ENCODE peak calls at places on chromosomes 6 and 20, in nine cellular contexts. E is heart left ventricle; I is Peyer's patch; G is brain microvascular endothelial cell; D is PC-9; Q is astrocyte of the spinal cord; V is CD8-positive, alpha-beta memory T cell; X is iPS DF 6.9; O is naive thymus-derived CD4-positive, alpha-beta T cell. M is an unnamed sample.

GRCh38 chr20:23021941-23022340 is 13.2 kb upstream of the SSTR4 start:
- DNase-seq in Q (no peak), G (no peak), I (no peak), X (no peak), O (no peak), D (no peak), V (no peak), E (no peak), M (peak)

GRCh38 chr6:112086744-112087135 is 542 bp downstream of the TUBE1 start:
- DNase-seq in G (peak), D (peak), I (no peak), E (no peak), O (no peak), X (no peak), V (no peak), Q (peak), M (peak)

GRCh38 chr6:31712296-31712695 is 2.9 kb upstream of the LY6G6D start:
- DNase-seq in E (no peak), V (no peak), Q (no peak), G (no peak), I (no peak), O (peak), D (no peak), X (no peak), M (peak)

GRCh38 chr6:9481292-9482029 is 933.4 kb downstream of the TFAP2A start:
- DNase-seq in E (no peak), I (no peak), V (no peak), O (no peak), G (peak), Q (peak), D (peak), X (no peak), M (no peak)

GRCh38 chr20:8933391-8933807 is 135.5 kb upstream of the PLCB4 start:
- DNase-seq in G (no peak), D (no peak), O (no peak), I (no peak), X (no peak), E (peak), Q (no peak), V (no peak), M (no peak)

GRCh38 chr6:109896333-109896732 is 81.8 kb upstream of the GPR6 start:
- DNase-seq in D (peak), E (no peak), X (no peak), I (no peak), V (no peak), O (no peak), Q (peak), G (no peak), M (no peak)

GRCh38 chr6:27133281-27134227 is 113.9 kb upstream of the PRSS16 start:
- DNase-seq in G (peak), V (peak), E (peak), X (no peak), I (peak), Q (peak), O (peak), D (peak), M (peak)

GRCh38 chr6:24689964-24690363 is 23.1 kb downstream of the ACOT13 start:
- DNase-seq in I (no peak), G (no peak), V (no peak), D (no peak), X (no peak), O (no peak), E (no peak), Q (no peak), M (no peak)

DNA sequence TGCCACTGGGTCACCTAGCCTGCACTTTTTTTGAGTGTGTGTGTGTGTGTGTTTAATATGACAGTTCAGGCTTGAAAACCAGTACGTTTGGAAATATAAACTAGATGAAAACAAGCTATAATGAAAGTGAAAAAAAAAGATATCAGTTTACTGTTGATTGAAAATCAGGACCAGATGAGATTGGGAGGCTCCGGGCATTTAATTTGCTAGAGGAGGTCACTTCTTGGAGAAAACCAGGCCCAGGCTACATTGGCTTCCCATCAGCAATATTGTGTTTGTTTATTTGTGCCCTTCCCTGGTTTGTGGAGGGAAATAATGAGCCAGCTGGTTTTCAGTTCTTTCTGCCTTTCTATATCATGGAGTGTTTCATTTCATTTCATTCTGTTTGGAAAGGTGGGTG is 246.6 kb upstream of the JAG1 start:
- DNase-seq in I (no peak), V (no peak), G (no peak), X (no peak), O (no peak), E (no peak), Q (no peak), D (no peak), M (no peak)
- H3K4me3 ChIP-seq in I (no peak), V (no peak), G (no peak), X (no peak), O (no peak), E (no peak), Q (no peak), D (no peak), M (no peak)

GRCh38 chr6:56786256-56786655 is 143.6 kb upstream of the DST start:
- DNase-seq in E (no peak), Q (no peak), V (no peak), O (no peak), G (no peak), I (no peak), D (no peak), X (no peak), M (no peak)
- H3K4me3 ChIP-seq in E (no peak), Q (no peak), V (no peak), O (no peak), G (no peak), I (no peak), D (no peak), X (no peak), M (no peak)

GRCh38 chr20:58045579-58045978 is 182.9 kb downstream of the ANKRD60 start:
- DNase-seq in V (no peak), X (no peak), G (no peak), E (no peak), O (no peak), Q (no peak), D (no peak), I (no peak), M (no peak)
- H3K4me3 ChIP-seq in V (no peak), X (no peak), G (no peak), E (no peak), O (no peak), Q (no peak), D (no peak), I (no peak), M (no peak)

DNA sequence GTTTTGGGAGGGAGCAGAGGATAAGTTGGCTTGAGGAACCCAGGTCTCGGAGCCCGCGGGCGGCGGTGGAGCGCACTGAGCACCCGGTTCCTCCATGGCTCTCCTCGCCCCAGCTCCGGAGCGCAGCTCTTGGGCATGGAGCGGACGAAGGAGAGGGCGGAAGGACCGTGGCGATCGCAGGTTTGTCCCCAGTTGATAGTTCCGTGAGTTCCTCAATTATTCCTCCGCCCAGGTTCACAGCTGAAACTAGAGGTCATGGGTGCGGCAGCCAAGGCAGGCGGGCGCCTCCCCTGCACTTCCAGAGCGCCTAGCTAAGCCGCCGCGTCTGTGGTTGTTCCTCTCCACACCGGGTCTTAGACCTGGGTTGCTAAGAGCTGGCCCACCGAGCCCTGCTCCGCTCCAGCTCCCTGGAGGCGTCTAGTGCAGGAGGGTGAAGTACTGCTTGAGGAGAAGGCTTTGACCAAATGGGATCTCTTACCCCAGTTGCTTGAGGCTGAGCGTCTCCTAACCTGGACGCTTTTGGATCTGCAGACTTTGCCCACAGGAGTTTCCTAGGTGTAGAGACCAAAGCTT is at the start of gene HTR1B:
- DNase-seq in E (no peak), Q (peak), D (no peak), G (no peak), V (no peak), X (no peak), I (no peak), O (no peak), M (peak)
- H3K4me3 ChIP-seq in E (peak), Q (peak), D (no peak), G (peak), V (no peak), X (peak), I (peak), O (no peak), M (no peak)

GRCh38 chr6:11043552-11043960 is 549 bp downstream of the ELOVL2 start:
- DNase-seq in E (no peak), X (no peak), I (no peak), V (no peak), O (no peak), G (no peak), Q (no peak), D (no peak), M (no peak)
- H3K4me3 ChIP-seq in E (peak), X (peak), I (peak), V (no peak), O (no peak), G (peak), Q (peak), D (no peak), M (peak)

GRCh38 chr20:25741088-25741487 is 44.4 kb upstream of the ZNF337 start:
- DNase-seq in I (no peak), X (no peak), O (no peak), Q (no peak), G (no peak), V (no peak), D (no peak), E (no peak), M (no peak)
- H3K4me3 ChIP-seq in I (no peak), X (no peak), O (no peak), Q (no peak), G (no peak), V (no peak), D (no peak), E (no peak), M (no peak)

DNA sequence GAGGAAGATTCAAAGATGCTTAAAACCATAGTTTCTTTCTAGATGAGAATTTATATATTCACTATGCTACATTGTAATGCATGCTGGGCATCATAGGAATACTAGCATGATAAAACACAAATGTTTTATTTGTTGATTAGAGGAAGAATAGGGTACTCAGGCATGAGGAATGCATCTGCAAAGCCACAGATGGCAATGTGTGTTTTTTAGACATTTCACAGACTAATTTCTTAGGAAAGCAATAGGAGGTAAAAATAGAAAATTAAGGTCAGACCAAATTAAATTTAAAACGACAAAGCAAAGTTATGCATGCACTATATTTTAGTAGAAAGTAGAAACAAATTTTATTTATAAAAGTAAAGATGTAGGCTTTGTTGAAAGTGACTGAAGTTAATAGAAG is 2.1 kb downstream of the TTK start:
- DNase-seq in E (no peak), O (no peak), X (no peak), G (no peak), I (no peak), D (no peak), Q (no peak), V (no peak), M (no peak)
- H3K4me3 ChIP-seq in E (no peak), O (no peak), X (no peak), G (no peak), I (no peak), D (no peak), Q (no peak), V (no peak), M (no peak)

DNA sequence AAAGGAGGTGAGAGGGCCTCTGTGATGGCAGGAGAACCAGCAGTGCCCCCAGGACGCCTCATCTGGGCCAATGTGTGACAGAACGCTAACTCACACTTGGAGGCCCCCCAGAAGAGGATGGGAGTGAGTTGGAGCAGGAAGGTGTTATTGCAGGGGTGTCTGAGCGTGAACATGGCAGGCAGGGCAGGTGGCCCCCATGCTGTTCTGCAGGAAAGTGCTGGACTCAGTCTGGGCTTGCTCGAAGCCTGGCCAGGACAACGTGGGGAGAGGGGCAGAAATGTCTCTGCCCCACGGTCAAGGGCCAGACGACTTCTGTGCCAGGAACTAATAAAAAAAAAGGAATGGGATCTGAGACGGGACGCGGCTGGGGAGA is 931 bp upstream of the EBF4 start:
- DNase-seq in E (no peak), V (no peak), G (no peak), Q (no peak), O (no peak), D (no peak), X (no peak), I (no peak), M (no peak)
- H3K4me3 ChIP-seq in E (peak), V (no peak), G (no peak), Q (no peak), O (peak), D (no peak), X (no peak), I (peak), M (no peak)

DNA sequence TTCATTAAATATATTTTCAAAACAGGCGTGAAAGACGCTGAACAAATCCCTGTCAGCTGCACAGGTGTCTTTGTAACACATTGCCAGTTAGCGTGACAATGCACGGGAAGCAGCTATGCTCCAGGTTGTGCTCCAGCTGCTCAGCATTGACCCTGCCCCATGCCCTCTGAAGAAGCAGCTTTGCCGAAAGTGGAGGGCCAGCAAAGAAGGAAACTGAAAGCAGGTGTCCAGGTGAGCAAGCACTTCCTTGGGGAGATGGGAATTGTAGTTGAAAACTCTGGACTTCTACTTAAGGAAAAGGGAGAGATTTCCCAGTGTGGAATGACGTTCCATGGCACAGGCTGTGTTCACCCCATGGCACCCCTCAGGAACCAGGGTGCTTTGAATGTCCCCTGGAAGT is 125.7 kb downstream of the TTLL2 start:
- DNase-seq in E (no peak), X (no peak), Q (no peak), V (no peak), I (no peak), O (no peak), G (no peak), D (no peak), M (no peak)
- H3K4me3 ChIP-seq in E (no peak), X (no peak), Q (no peak), V (no peak), I (no peak), O (no peak), G (no peak), D (no peak), M (no peak)

M was measured in HL-60.